ENCODE peak calls at places on chromosomes 12 and 14, in six cellular contexts. V is sigmoid colon, L is HepG2, U is uterus, S is thyroid gland, K is kidney epithelial cell. I is an unnamed sample. For H3K36me3, the result is how much of the 10 kb centered on the place peaks cover.

GRCh38 chr12:7832059-7832696 is 40.5 kb downstream of the SLC2A14 start:
- DNase-seq in V (no peak), L (peak), U (no peak), K (no peak), S (no peak), I (no peak)

GRCh38 chr12:63862187-63863107 is 17.9 kb downstream of the SRGAP1 start:
- DNase-seq in U (no peak), K (no peak), V (no peak), S (peak), L (peak), I (no peak)

GRCh38 chr14:32457213-32457920 is 128.3 kb downstream of the AKAP6 start:
- DNase-seq in S (no peak), U (no peak), K (no peak), L (no peak), V (peak), I (peak)

GRCh38 chr12:4719821-4720636 is at the start of gene GALNT8:
- DNase-seq in V (no peak), L (no peak), U (no peak), S (no peak), K (no peak), I (no peak)

GRCh38 chr12:122730215-122731014 is at the start of gene HCAR1:
- DNase-seq in K (no peak), S (peak), L (peak), U (no peak), V (no peak), I (no peak)

GRCh38 chr12:104823985-104824441 is 134.1 kb downstream of the SLC41A2 start:
- DNase-seq in S (no peak), L (no peak), V (no peak), U (no peak), K (no peak), I (no peak)

GRCh38 chr12:124754949-124755800 is 108.5 kb downstream of the SCARB1 start:
- DNase-seq in S (peak), V (peak), K (no peak), L (no peak), U (peak), I (peak)

GRCh38 chr12:1933342-1933992 is 15.0 kb upstream of the CACNA2D4 start:
- DNase-seq in K (no peak), L (no peak), S (peak), V (peak), U (peak), I (no peak)

GRCh38 chr12:12560587-12561304 is 1.9 kb downstream of the DUSP16 start:
- DNase-seq in K (peak), S (peak), V (peak), L (peak), U (peak), I (no peak)

GRCh38 chr14:60170948-60171347 is 5.8 kb upstream of the DHRS7 start:
- DNase-seq in K (no peak), U (no peak), L (peak), S (no peak), V (no peak), I (no peak)

GRCh38 chr14:23358042-23358441 is 5.4 kb upstream of the SLC22A17 start:
- DNase-seq in S (no peak), V (no peak), K (no peak), L (no peak), U (no peak), I (no peak)

GRCh38 chr12:119630223-119630781 is 36.7 kb downstream of the TMEM233 start:
- DNase-seq in V (no peak), S (no peak), K (no peak), U (no peak), L (no peak), I (no peak)
- H3K4me3 ChIP-seq in V (no peak), S (no peak), K (no peak), U (no peak), L (no peak), I (no peak)

GRCh38 chr12:75294338-75294737 is 35.8 kb downstream of the CAPS2 start:
- DNase-seq in L (no peak), U (no peak), V (no peak), K (no peak), S (no peak), I (no peak)
- TF ChIP-seq CTCF in L (no peak), U (no peak), V (no peak), K (no peak), S (no peak), I (no peak)

GRCh38 chr14:77843155-77843554 is 43.2 kb downstream of the ADCK1 start:
- DNase-seq in V (no peak), U (no peak), K (no peak), S (no peak), L (no peak), I (no peak)
- H3K36me3 ChIP-seq in V (under half), U (under half), K (under half), S (under half), L (under half), I (under half)

GRCh38 chr14:72925815-72926291 is 411 bp upstream of the DCAF4 start:
- DNase-seq in S (no peak), U (no peak), V (no peak), K (no peak), L (no peak), I (no peak)

GRCh38 chr14:72926292-72927028 is at the start of gene DCAF4:
- DNase-seq in V (peak), L (peak), S (peak), K (peak), U (peak), I (peak)

GRCh38 chr14:72928872-72929271 is 2.6 kb downstream of the DCAF4 start:
- DNase-seq in U (no peak), K (no peak), S (no peak), V (no peak), L (no peak), I (no peak)

GRCh38 chr14:72924332-72924731 is 1.9 kb upstream of the DCAF4 start:
- DNase-seq in U (no peak), V (no peak), S (peak), L (peak), K (no peak), I (no peak)

GRCh38 chr14:72925171-72925759 is 999 bp upstream of the DCAF4 start:
- DNase-seq in V (no peak), K (no peak), S (peak), U (no peak), L (peak), I (no peak)
- H3K4me3 ChIP-seq in V (no peak), K (no peak), S (no peak), U (no peak), L (peak), I (no peak)

I was measured in BJ.